ENCODE peak calls at places on chromosomes 12 and 14, in ten cellular contexts. U, I, Z, O, F, K, R, T, G and X are unnamed samples.

GRCh38 chr12:3294481-3294911 is 196.5 kb upstream of the PRMT8 start:
- DNase-seq in F (no peak), R (no peak), U (no peak), I (no peak), T (no peak), Z (no peak), G (no peak), K (no peak), O (no peak), X (no peak)

GRCh38 chr14:36069535-36069900 is 107.0 kb downstream of the PTCSC3 start:
- DNase-seq in T (no peak), R (peak), I (no peak), U (no peak), Z (peak), O (no peak), G (peak), K (peak), F (no peak), X (peak)

GRCh38 chr14:49594347-49595089 is 4.2 kb upstream of the LRR1 start:
- DNase-seq in G (peak), R (no peak), K (no peak), Z (no peak), O (no peak), I (no peak), T (peak), F (no peak), U (peak), X (peak)

GRCh38 chr12:67269632-67270578 is 747 bp downstream of the CAND1 start:
- DNase-seq in I (no peak), F (peak), K (peak), G (peak), T (peak), Z (peak), R (peak), O (peak), U (no peak), X (peak)

GRCh38 chr14:101252443-101253214 is 308.7 kb upstream of the DIO3 start:
- DNase-seq in I (no peak), R (no peak), G (no peak), T (no peak), F (no peak), K (no peak), U (no peak), Z (no peak), O (no peak), X (no peak)

GRCh38 chr12:122862110-122862634 is 26.9 kb downstream of the HIP1R start:
- DNase-seq in Z (no peak), R (peak), U (no peak), G (no peak), F (no peak), O (no peak), I (no peak), K (no peak), T (no peak), X (no peak)

GRCh38 chr12:88552672-88553079 is 27.6 kb downstream of the KITLG start:
- DNase-seq in G (no peak), F (no peak), O (no peak), R (no peak), T (no peak), Z (no peak), U (no peak), K (no peak), I (no peak), X (no peak)

GRCh38 chr12:131907379-131908081 is 13.1 kb downstream of the ULK1 start:
- DNase-seq in T (no peak), O (no peak), U (no peak), R (no peak), Z (no peak), G (no peak), I (no peak), F (no peak), K (no peak), X (no peak)

GRCh38 chr12:30286345-30286926 is 409.2 kb downstream of the IPO8 start:
- DNase-seq in T (no peak), G (peak), F (no peak), R (no peak), I (no peak), K (no peak), Z (peak), O (no peak), U (no peak), X (no peak)

GRCh38 chr14:87088588-87088987 is 904.4 kb downstream of the GALC start:
- DNase-seq in O (no peak), F (no peak), G (no peak), Z (no peak), K (no peak), U (no peak), I (no peak), T (no peak), R (no peak), X (no peak)

GRCh38 chr12:716506-716905 is 35.9 kb upstream of the WNK1 start:
- DNase-seq in Z (no peak), K (no peak), R (no peak), F (no peak), G (peak), T (no peak), I (no peak), U (no peak), O (no peak), X (no peak)

GRCh38 chr14:52703664-52704063 is 3.3 kb upstream of the PSMC6 start:
- DNase-seq in K (no peak), G (no peak), U (no peak), F (no peak), T (no peak), R (no peak), I (no peak), O (no peak), Z (no peak), X (no peak)

GRCh38 chr12:93751864-93752610 is 74.9 kb downstream of the CRADD start:
- DNase-seq in F (no peak), R (no peak), I (no peak), O (no peak), U (peak), Z (no peak), T (no peak), G (no peak), K (no peak), X (no peak)

GRCh38 chr12:98618952-98619351 is 25.5 kb downstream of the SLC25A3 start:
- DNase-seq in U (no peak), Z (no peak), F (no peak), O (no peak), G (peak), R (no peak), K (no peak), I (no peak), T (no peak), X (peak)

GRCh38 chr14:104687601-104688504 is 1.6 kb upstream of the INF2 start:
- DNase-seq in K (peak), F (no peak), Z (no peak), I (no peak), G (no peak), O (no peak), T (peak), R (no peak), U (no peak), X (no peak)

GRCh38 chr12:64639466-64639865 is 29.2 kb downstream of the RASSF3 start:
- DNase-seq in I (no peak), U (no peak), O (no peak), R (no peak), F (no peak), Z (no peak), T (no peak), G (no peak), K (no peak), X (no peak)